ENCODE peak calls at places on chromosome 3, in nine cellular contexts. F is transverse colon, K is sigmoid colon, P is breast epithelium, G is HCT116, V is Panc1, B is suprapubic skin, D is HepG2, X is GM23338. Y is an unnamed sample.

GRCh38 chr3:82633319-82633718 is 871.9 kb upstream of the GBE1 start:
- DNase-seq in F (no peak), K (no peak), P (no peak), G (no peak), V (no peak), B (no peak), D (peak; percentile 78), X (peak; percentile 62), Y (no peak)

GRCh38 chr3:78870484-78870883 is 897.3 kb downstream of the ROBO1 start:
- DNase-seq in F (no peak), K (no peak), P (no peak), G (no peak), V (no peak), B (no peak), D (peak; percentile 52), X (no peak), Y (no peak)

GRCh38 chr3:159158213-159158612 is 356.4 kb downstream of the MFSD1 start:
- DNase-seq in F (no peak), K (no peak), P (no peak), G (peak; percentile 79), V (no peak), B (no peak), D (no peak), X (peak; percentile 27), Y (no peak)

GRCh38 chr3:124168271-124168670 is 176.3 kb upstream of the ROPN1 start:
- DNase-seq in F (no peak), K (no peak), P (no peak), G (no peak), V (no peak), B (no peak), D (no peak), X (no peak), Y (no peak)

GRCh38 chr3:134060561-134061385 is 31.0 kb upstream of the SLCO2A1 start:
- DNase-seq in F (no peak), K (no peak), P (no peak), G (no peak), V (no peak), B (peak; percentile 40), D (peak; percentile 41), X (no peak), Y (no peak)

GRCh38 chr3:42700366-42701288 is 2.0 kb downstream of the HHATL start:
- DNase-seq in F (no peak), K (no peak), P (peak; percentile 20), G (no peak), V (no peak), B (no peak), D (no peak), X (no peak), Y (peak; percentile 22)

GRCh38 chr3:177944228-177944661 is 592.0 kb upstream of the KCNMB2 start:
- DNase-seq in F (no peak), K (no peak), P (no peak), G (no peak), V (no peak), B (no peak), D (no peak), X (no peak), Y (no peak)

GRCh38 chr3:60536420-60536819 is 714.8 kb downstream of the FHIT start:
- DNase-seq in F (no peak), K (no peak), P (no peak), G (no peak), V (no peak), B (no peak), D (no peak), X (no peak), Y (no peak)

GRCh38 chr3:130354430-130354829 is 9.0 kb downstream of the COL6A5 start:
- DNase-seq in F (no peak), K (no peak), P (no peak), G (no peak), V (no peak), B (no peak), D (no peak), X (peak; percentile 3), Y (no peak)

GRCh38 chr3:31544634-31545033 is 11.9 kb downstream of the STT3B start:
- DNase-seq in F (no peak), K (no peak), P (no peak), G (no peak), V (no peak), B (no peak), D (peak; percentile 16), X (no peak), Y (no peak)

GRCh38 chr3:33840179-33840578 is 41.7 kb downstream of the PDCD6IP start:
- DNase-seq in F (peak; percentile 22), K (no peak), P (no peak), G (no peak), V (no peak), B (no peak), D (no peak), X (no peak), Y (no peak)

GRCh38 chr3:126537116-126537729 is 13.3 kb downstream of the CHST13 start:
- DNase-seq in F (no peak), K (peak; percentile 27), P (no peak), G (no peak), V (no peak), B (peak; percentile 21), D (no peak), X (no peak), Y (no peak)

GRCh38 chr3:42097166-42097946 is 6.2 kb downstream of the TRAK1 start:
- DNase-seq in F (no peak), K (no peak), P (no peak), G (no peak), V (no peak), B (no peak), D (no peak), X (no peak), Y (no peak)

GRCh38 chr3:99902091-99902490 is 84.4 kb downstream of the CMSS1 start:
- DNase-seq in F (no peak), K (no peak), P (no peak), G (no peak), V (no peak), B (no peak), D (no peak), X (no peak), Y (no peak)

GRCh38 chr3:72319202-72320095 is 528.8 kb downstream of the SHQ1 start:
- DNase-seq in F (no peak), K (no peak), P (no peak), G (no peak), V (no peak), B (no peak), D (no peak), X (no peak), Y (no peak)

GRCh38 chr3:3200632-3201212 is 21.2 kb upstream of the CRBN start:
- DNase-seq in F (peak; percentile 15), K (no peak), P (no peak), G (peak; percentile 31), V (peak; percentile 33), B (no peak), D (peak; percentile 71), X (peak; percentile 85), Y (peak; percentile 41)

DNA sequence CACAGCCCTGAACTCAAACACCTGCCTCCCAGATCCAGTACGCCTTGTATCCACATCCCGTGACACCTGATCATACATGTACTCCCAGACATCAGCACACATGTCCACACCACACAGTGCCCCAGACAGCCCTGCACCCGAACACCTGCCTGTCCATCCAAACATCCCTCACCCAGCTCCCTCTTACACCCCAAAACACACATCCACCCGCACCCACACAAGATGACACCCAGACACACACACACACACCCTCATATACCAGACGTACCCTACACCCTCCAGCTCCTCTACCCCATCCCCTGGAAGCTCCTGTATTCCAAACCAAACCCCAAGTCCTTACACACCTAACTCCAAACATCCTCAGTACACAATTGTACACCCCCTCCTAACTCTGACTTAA is 735 bp downstream of the CAMK1 start:
- DNase-seq in F (no peak), K (no peak), P (peak; percentile 38), G (no peak), V (no peak), B (no peak), D (no peak), X (no peak), Y (no peak)
- H3K4me3 ChIP-seq in F (peak overlapping the region; percentile 72), K (peak overlapping the region; percentile 83), P (peak overlapping the region; percentile 64), G (peak overlapping the region; percentile 70), V (peak overlapping the region; percentile 50), B (peak overlapping the region; percentile 59), D (peak overlapping the region; percentile 76), X (peak overlapping the region; percentile 68), Y (peak overlapping the region; percentile 59)

DNA sequence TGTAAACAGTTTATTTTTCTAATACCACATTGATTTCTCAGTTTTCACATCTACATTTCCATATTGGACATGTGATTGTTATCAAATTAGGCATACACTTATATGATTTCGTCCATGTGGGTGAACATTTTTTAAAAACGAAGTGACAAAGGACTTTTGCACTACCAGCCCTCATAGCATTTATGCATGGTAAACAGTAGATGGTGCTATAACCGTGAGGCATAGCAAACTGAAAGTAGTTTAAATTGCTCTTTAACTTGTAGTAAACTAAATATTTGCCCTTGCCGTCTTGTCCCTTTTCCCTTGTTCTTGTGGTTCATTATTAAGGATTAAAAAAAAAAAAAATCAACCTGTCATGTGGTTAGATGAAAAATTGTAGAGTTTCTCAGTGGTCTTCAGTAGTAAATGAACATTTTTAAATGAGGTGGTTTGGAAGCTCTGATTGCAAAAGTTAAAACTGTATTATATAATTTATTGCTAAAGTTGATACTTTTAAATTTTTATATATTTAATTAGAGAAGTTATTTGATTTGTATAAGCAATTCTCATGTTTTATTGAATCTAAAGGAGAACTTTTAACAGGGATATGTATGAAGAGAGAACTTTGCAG is 24.0 kb downstream of the STX19 start:
- DNase-seq in F (no peak), K (no peak), P (no peak), G (peak; percentile 37), V (peak; percentile 42), B (no peak), D (peak; percentile 60), X (peak; percentile 61), Y (no peak)
- TF ChIP-seq POLR2AphosphoS5 in F (no peak), K (no peak), P (no peak), G (no peak), V (no peak), B (no peak), D (no peak), X (no peak), Y (peak; percentile 57)

DNA sequence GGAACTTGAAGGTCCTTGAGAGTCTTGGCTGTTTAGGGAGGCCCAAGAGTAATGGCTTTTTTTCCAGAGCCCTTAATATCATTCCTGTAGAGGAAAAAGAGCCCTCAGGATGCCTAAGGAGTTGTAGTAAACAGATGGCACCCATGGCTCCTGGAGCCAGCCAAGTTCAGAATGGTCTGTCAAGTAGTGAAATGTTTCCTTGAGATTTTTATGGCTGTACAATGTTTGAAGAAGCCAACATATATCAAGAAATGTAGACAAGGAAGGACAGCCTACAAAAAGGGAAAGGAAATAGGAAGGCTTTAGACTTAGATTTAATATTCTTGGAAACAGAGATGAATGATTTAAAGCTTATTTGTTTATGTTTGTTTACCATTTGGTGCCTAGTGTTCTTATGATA is 334.8 kb downstream of the SATB1 start:
- DNase-seq in F (no peak), K (no peak), P (no peak), G (no peak), V (no peak), B (no peak), D (no peak), X (no peak), Y (no peak)
- H3K4me3 ChIP-seq in F (no peak overlapping the region), K (no peak overlapping the region), P (no peak overlapping the region), G (no peak overlapping the region), V (no peak overlapping the region), B (no peak overlapping the region), D (no peak overlapping the region), X (no peak overlapping the region), Y (no peak overlapping the region)

DNA sequence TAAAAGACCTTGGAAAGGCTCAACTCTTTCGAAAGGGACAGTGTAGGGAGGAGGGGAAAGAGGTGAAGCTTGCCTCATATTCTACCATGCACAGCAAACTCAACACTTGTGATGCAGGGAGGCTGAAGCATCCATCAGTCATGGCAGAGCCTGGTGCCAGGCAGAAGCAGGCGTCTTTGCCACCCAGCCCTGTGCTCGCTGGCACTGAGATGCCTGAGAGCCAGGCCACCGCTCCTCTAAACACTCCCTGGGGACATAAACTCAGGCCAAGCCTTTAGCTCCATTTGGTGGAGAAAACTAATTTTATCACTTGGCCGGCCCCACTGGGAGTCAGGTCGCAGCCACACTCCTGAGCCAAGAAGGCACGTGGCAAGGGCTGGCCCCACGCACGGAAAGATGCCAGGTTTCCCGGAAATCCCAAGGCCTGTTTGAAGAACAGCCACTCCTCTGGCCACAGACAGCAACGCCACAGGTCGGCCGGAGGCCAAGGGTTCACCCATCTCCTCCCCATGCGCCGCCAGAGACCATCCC is 30.7 kb downstream of the XXYLT1 start:
- DNase-seq in F (no peak), K (peak; percentile 80), P (peak; percentile 48), G (no peak), V (no peak), B (no peak), D (peak; percentile 20), X (no peak), Y (no peak)
- TF ChIP-seq POLR2AphosphoS5 in F (no peak), K (no peak), P (no peak), G (no peak), V (no peak), B (no peak), D (no peak), X (no peak), Y (no peak)